ENCODE peak calls at places on chromosomes 13 and 19, in ten cellular contexts. Q is tibial nerve, U is H1, F is A549, A is sigmoid colon, L is transverse colon, R is stomach, X is HepG2, T is esophagus muscularis mucosa, P is suprapubic skin. Z is an unnamed sample.
A peak's percentile ranks its signal among the peaks of the same experiment; 100 is the strongest.

GRCh38 chr19:45340899-45341453 is 426 bp downstream of the KLC3 start:
- DNase-seq in Q (no peak), F (no peak), R (no peak), T (no peak), X (no peak), A (no peak), U (no peak), L (no peak), P (no peak), Z (no peak)

GRCh38 chr13:23547000-23547590 is 23.1 kb upstream of the TNFRSF19 start:
- DNase-seq in Q (peak; percentile 27), R (no peak), F (no peak), P (no peak), L (peak; percentile 9), X (no peak), A (peak; percentile 75), T (peak; percentile 78), U (peak; percentile 19), Z (peak; percentile 46)

GRCh38 chr19:43780706-43781525 is at the start of gene KCNN4:
- DNase-seq in R (peak; percentile 57), Q (no peak), L (peak; percentile 88), A (no peak), T (no peak), X (no peak), P (no peak), U (no peak), F (peak; percentile 84), Z (no peak)

GRCh38 chr13:27667946-27668345 is 46.3 kb downstream of the POLR1D start:
- DNase-seq in A (no peak), P (no peak), X (no peak), R (no peak), U (no peak), Q (no peak), T (no peak), F (no peak), L (no peak), Z (no peak)

GRCh38 chr13:24269803-24270202 is 39.6 kb upstream of the C1QTNF9 start:
- DNase-seq in P (no peak), U (no peak), A (no peak), R (no peak), L (no peak), X (no peak), T (no peak), Q (no peak), F (no peak), Z (no peak)

GRCh38 chr19:38024991-38025716 is 118.1 kb downstream of the SIPA1L3 start:
- DNase-seq in X (no peak), A (no peak), U (no peak), T (no peak), R (no peak), P (no peak), Q (no peak), F (no peak), L (no peak), Z (no peak)

GRCh38 chr13:64756621-64757020 is 2473.5 kb downstream of the PCDH9 start:
- DNase-seq in Q (no peak), X (no peak), T (no peak), L (no peak), U (no peak), F (no peak), P (no peak), R (no peak), A (no peak), Z (no peak)

GRCh38 chr19:6343462-6343861 is 10.1 kb upstream of the ACER1 start:
- DNase-seq in Q (no peak), P (no peak), L (no peak), F (peak; percentile 45), U (no peak), R (no peak), X (no peak), A (no peak), T (no peak), Z (no peak)

GRCh38 chr19:51460164-51460992 is 2.1 kb upstream of the SIGLEC8 start:
- DNase-seq in L (no peak), T (no peak), A (peak; percentile 32), R (peak; percentile 20), F (peak; percentile 33), U (no peak), X (peak; percentile 21), P (no peak), Q (no peak), Z (no peak)

GRCh38 chr13:27131202-27131623 is 40.4 kb downstream of the USP12 start:
- DNase-seq in R (no peak), Q (no peak), U (no peak), A (no peak), P (no peak), T (no peak), X (no peak), F (peak; percentile 4), L (no peak), Z (no peak)

GRCh38 chr19:4800591-4801081 is 9.1 kb downstream of the FEM1A start:
- DNase-seq in Q (no peak), A (no peak), L (no peak), P (peak; percentile 84), T (no peak), F (no peak), R (peak; percentile 87), X (no peak), U (no peak), Z (no peak)

GRCh38 chr19:16319466-16319865 is 5.2 kb upstream of the KLF2 start:
- DNase-seq in Q (no peak), U (no peak), L (no peak), X (no peak), R (no peak), F (no peak), A (no peak), T (no peak), P (no peak), Z (no peak)

GRCh38 chr13:41791056-41791455 is 169.9 kb downstream of the VWA8 start:
- DNase-seq in L (no peak), T (no peak), P (no peak), R (no peak), F (no peak), A (no peak), X (no peak), Q (no peak), U (no peak), Z (no peak)

GRCh38 chr13:113671066-113672001 is 4.3 kb downstream of the GRK1 start:
- DNase-seq in A (peak; percentile 62), U (no peak), Q (peak; percentile 8), L (peak; percentile 6), R (peak; percentile 23), X (no peak), F (no peak), T (no peak), P (peak; percentile 55), Z (peak; percentile 7)
- TF ChIP-seq EP300 in A (no peak), U (no peak), Q (no peak), L (no peak), R (no peak), X (no peak), F (no peak), T (no peak), P (no peak), Z (no peak)

GRCh38 chr13:111203742-111204386 is 88.8 kb downstream of the ARHGEF7 start:
- DNase-seq in U (no peak), F (no peak), Q (no peak), A (no peak), L (no peak), R (no peak), T (no peak), P (no peak), X (no peak), Z (no peak)
- H3K4me3 ChIP-seq in U (no peak overlapping the region), F (no peak overlapping the region), Q (no peak overlapping the region), A (no peak overlapping the region), L (no peak overlapping the region), R (no peak overlapping the region), T (peak overlapping the region; percentile 18), P (no peak overlapping the region), X (no peak overlapping the region), Z (no peak overlapping the region)

GRCh38 chr19:49014870-49015255 is 2.0 kb downstream of the LHB start:
- DNase-seq in U (no peak), X (no peak), F (no peak), Q (no peak), A (no peak), P (no peak), L (no peak), R (no peak), T (no peak), Z (no peak)
- TF ChIP-seq POLR2A in U (no peak), X (no peak), F (no peak), Q (no peak), A (no peak), P (no peak), L (no peak), R (no peak), T (no peak), Z (no peak)

GRCh38 chr13:49586717-49587116 is 1.4 kb upstream of the RCBTB1 start:
- DNase-seq in F (no peak), A (no peak), R (no peak), L (no peak), T (no peak), U (no peak), P (no peak), X (peak; percentile 29), Q (no peak), Z (no peak)

GRCh38 chr13:49580980-49581680 is 4.2 kb downstream of the RCBTB1 start:
- DNase-seq in T (no peak), F (no peak), X (no peak), L (no peak), P (no peak), U (no peak), R (no peak), A (no peak), Q (no peak), Z (no peak)

GRCh38 chr13:49584771-49585182 is 581 bp downstream of the RCBTB1 start:
- DNase-seq in F (no peak), X (no peak), Q (no peak), P (no peak), U (no peak), L (no peak), R (no peak), A (no peak), T (no peak), Z (no peak)

GRCh38 chr13:49587311-49587847 is 2.0 kb upstream of the RCBTB1 start:
- DNase-seq in R (no peak), Q (no peak), U (no peak), L (no peak), X (peak; percentile 80), T (no peak), A (no peak), P (no peak), F (no peak), Z (no peak)

DNA sequence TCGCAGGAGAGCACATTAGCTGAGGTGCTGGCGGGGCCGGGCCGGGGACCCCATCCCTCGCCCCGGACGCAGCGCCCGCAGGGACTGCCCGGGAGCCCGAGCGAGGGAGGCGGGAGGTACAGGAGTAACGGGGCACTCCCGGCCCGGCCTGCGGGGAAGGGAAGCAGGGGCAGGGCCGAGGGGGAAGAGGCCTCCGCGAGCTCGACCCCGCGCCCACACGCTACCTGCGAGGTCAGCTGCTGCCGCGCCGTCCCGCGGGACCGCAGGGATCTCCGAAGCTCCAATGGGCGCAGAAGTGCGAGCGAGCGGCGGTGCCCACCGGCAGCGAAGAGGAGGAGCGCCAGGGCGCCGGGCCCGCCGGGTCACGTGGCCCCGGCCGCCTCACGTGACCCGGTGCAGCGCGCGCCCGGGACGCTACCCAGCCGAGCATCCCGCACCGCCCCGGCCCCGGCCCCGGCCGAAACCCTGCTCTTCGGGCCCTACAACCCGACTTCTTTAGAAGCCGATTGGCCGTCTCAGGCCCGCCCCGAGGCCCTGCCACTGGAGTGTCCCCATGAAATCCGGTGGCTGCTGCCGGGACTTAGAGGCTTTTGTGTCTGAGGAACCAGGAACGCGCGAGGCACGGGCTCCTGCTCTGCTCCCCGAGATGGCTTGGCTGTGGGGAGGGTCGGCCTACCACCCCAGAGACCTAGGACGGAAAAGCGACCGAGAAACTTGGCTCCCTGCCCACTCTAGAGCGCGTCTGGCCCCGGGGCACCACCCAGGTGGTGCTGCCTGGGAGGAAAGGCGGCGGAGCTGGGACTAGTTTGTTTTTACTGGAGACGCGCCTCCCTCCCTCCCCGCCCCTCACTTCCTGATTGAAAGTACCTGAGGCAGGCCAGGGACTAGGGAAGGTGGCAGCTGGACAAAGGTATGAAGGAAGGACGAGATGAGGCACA is at the start of gene RCBTB1:
- DNase-seq in F (peak; percentile 58), L (peak; percentile 69), T (peak; percentile 94), P (peak; percentile 81), A (peak; percentile 79), U (no peak), R (peak; percentile 77), X (peak; percentile 52), Q (peak; percentile 18), Z (peak; percentile 55)
- TF ChIP-seq EP300 in F (no peak), L (no peak), T (no peak), P (no peak), A (no peak), U (no peak), R (no peak), X (no peak), Q (no peak), Z (no peak)

Z was measured in ovary.